ENCODE peak calls at places on chromosome 12, in nine cellular contexts. E, X, Y, S, J, P, Q, A and F are unnamed samples.

GRCh38 chr12:113990548-113991223 is 24.6 kb upstream of the RBM19 start:
- DNase-seq in Q (no peak), A (no peak), X (no peak), Y (no peak), E (peak; percentile 37), S (no peak), J (peak; percentile 14), P (no peak), F (no peak)

GRCh38 chr12:119372540-119372939 is 38.0 kb downstream of the CCDC60 start:
- DNase-seq in E (no peak), X (no peak), P (no peak), Q (no peak), S (no peak), A (no peak), Y (no peak), J (no peak), F (no peak)

GRCh38 chr12:102959391-102959790 is 1.9 kb downstream of the ASCL1 start:
- DNase-seq in X (no peak), A (no peak), Y (no peak), E (no peak), S (no peak), P (no peak), Q (no peak), J (no peak), F (no peak)

GRCh38 chr12:91804533-91804932 is 341.1 kb downstream of the BTG1 start:
- DNase-seq in J (no peak), S (no peak), X (peak; percentile 18), A (peak; percentile 93), Y (no peak), E (no peak), Q (no peak), P (no peak), F (no peak)

GRCh38 chr12:25977047-25977446 is 18.6 kb downstream of the RASSF8 start:
- DNase-seq in X (peak; percentile 77), Y (no peak), J (no peak), Q (no peak), E (peak; percentile 46), P (no peak), S (no peak), A (peak; percentile 45), F (no peak)

GRCh38 chr12:109820921-109821381 is 12.2 kb downstream of the TRPV4 start:
- DNase-seq in E (no peak), S (no peak), X (no peak), A (peak; percentile 91), Y (no peak), Q (no peak), J (no peak), P (no peak), F (peak; percentile 21)

GRCh38 chr12:24155042-24155441 is 205.6 kb upstream of the SOX5 start:
- DNase-seq in J (no peak), P (no peak), Y (no peak), A (no peak), S (no peak), E (no peak), X (no peak), Q (no peak), F (no peak)

GRCh38 chr12:46160081-46160980 is 108.5 kb downstream of the SLC38A1 start:
- DNase-seq in Q (no peak), J (peak; percentile 71), S (no peak), X (peak; percentile 44), A (peak; percentile 90), E (peak; percentile 69), Y (no peak), P (peak; percentile 34), F (no peak)

GRCh38 chr12:19946549-19946948 is 421.8 kb upstream of the PDE3A start:
- DNase-seq in E (peak; percentile 92), S (no peak), J (peak; percentile 94), Q (no peak), P (no peak), X (peak; percentile 98), Y (no peak), A (no peak), F (no peak)

GRCh38 chr12:38892090-38892786 is 13.2 kb downstream of the CPNE8 start:
- DNase-seq in Y (peak; percentile 68), A (peak; percentile 12), X (no peak), P (no peak), E (no peak), S (no peak), Q (no peak), J (peak; percentile 22), F (no peak)

GRCh38 chr12:43208221-43208620 is 343.8 kb downstream of the ADAMTS20 start:
- DNase-seq in J (no peak), Q (no peak), S (no peak), Y (no peak), A (no peak), X (no peak), P (no peak), E (no peak), F (no peak)

GRCh38 chr12:124376435-124376834 is 81.5 kb downstream of the RFLNA start:
- DNase-seq in S (no peak), Y (no peak), X (no peak), Q (no peak), J (no peak), A (no peak), P (no peak), E (no peak), F (no peak)
- H3K27ac ChIP-seq in S (peak overlapping the region; percentile 32), Y (no peak overlapping the region), X (no peak overlapping the region), Q (no peak overlapping the region), J (no peak overlapping the region), A (no peak overlapping the region), P (no peak overlapping the region), E (no peak overlapping the region), F (no peak overlapping the region)

DNA sequence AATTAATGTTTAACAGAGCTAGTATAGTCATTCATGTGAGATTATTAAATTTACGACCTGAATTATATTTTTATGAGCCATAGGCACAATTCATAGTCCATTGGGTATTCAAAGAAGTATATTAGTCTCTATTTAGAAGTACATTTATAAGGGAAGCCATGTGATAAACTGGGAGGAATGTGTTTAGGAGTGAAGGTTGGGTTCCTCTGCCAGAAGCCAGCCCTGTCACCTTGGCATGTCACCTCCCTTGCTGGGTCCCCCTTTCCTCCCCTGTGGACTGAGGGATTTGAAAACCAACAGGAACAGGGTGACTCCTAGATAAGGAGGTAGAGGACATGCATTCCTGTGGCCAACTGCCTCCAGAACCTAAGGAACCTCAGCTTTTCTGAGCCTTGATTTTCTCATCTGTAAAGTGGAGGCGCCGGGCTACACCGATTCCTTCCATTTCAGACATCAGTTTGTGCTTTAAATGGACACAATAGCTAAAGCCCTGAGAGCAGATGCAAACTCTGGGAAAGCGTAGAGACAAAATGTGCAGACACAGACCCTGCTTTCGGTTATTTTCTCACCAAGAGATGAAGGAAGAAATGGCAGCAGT is 5.4 kb upstream of the KRT2 start:
- DNase-seq in E (no peak), Y (no peak), A (no peak), X (no peak), J (no peak), P (no peak), S (no peak), Q (no peak), F (no peak)
- H3K27me3 ChIP-seq in E (peaks cover 4% of the 10 kb centered on the region), Y (no peaks in the 10 kb centered on the region), A (peaks cover 5% of the 10 kb centered on the region), X (peaks cover 17% of the 10 kb centered on the region), J (peaks cover 29% of the 10 kb centered on the region), P (peaks cover 33% of the 10 kb centered on the region), S (no peaks in the 10 kb centered on the region), Q (no peaks in the 10 kb centered on the region), F (no peaks in the 10 kb centered on the region)

GRCh38 chr12:58034311-58034710 is 92.9 kb downstream of the ATP23 start:
- DNase-seq in J (peak; percentile 25), X (no peak), Y (no peak), Q (no peak), P (no peak), S (no peak), A (no peak), E (no peak), F (no peak)

GRCh38 chr12:58033831-58034230 is 92.5 kb downstream of the ATP23 start:
- DNase-seq in J (no peak), X (no peak), Q (no peak), P (no peak), Y (no peak), A (no peak), S (no peak), E (no peak), F (no peak)

GRCh38 chr12:58030566-58031279 is 89.4 kb downstream of the ATP23 start:
- DNase-seq in X (peak; percentile 4), S (no peak), E (peak; percentile 7), Y (no peak), J (peak; percentile 20), A (peak; percentile 97), P (no peak), Q (no peak), F (no peak)

GRCh38 chr12:58034712-58035111 is 93.3 kb downstream of the ATP23 start:
- DNase-seq in X (no peak), S (no peak), P (no peak), Q (no peak), E (no peak), J (no peak), A (no peak), Y (no peak), F (no peak)

GRCh38 chr12:58032156-58032555 is 90.8 kb downstream of the ATP23 start:
- DNase-seq in Q (no peak), J (no peak), Y (no peak), E (no peak), S (no peak), X (no peak), A (no peak), P (no peak), F (no peak)
- H3K9me3 ChIP-seq in Q (no peaks in the 10 kb centered on the region), J (no peaks in the 10 kb centered on the region), Y (no peaks in the 10 kb centered on the region), E (no peaks in the 10 kb centered on the region), S (no peaks in the 10 kb centered on the region), X (peaks cover 2% of the 10 kb centered on the region), A (peaks cover 6% of the 10 kb centered on the region), P (no peaks in the 10 kb centered on the region), F (no peaks in the 10 kb centered on the region)

GRCh38 chr12:115885040-115885439 is 392.5 kb downstream of the MED13L start:
- DNase-seq in S (no peak), Y (no peak), J (no peak), P (no peak), A (no peak), X (no peak), E (no peak), Q (no peak), F (no peak)

GRCh38 chr12:115880238-115880637 is 397.3 kb downstream of the MED13L start:
- DNase-seq in Q (no peak), A (no peak), Y (no peak), P (no peak), J (no peak), S (no peak), E (no peak), X (no peak), F (no peak)

GRCh38 chr12:115873416-115874082 is 403.9 kb downstream of the MED13L start:
- DNase-seq in Q (no peak), S (no peak), Y (no peak), P (no peak), J (no peak), X (no peak), A (no peak), E (no peak), F (no peak)

GRCh38 chr12:115882941-115883340 is 394.6 kb downstream of the MED13L start:
- DNase-seq in X (no peak), J (no peak), Y (no peak), E (no peak), Q (no peak), A (no peak), P (no peak), S (no peak), F (no peak)

DNA sequence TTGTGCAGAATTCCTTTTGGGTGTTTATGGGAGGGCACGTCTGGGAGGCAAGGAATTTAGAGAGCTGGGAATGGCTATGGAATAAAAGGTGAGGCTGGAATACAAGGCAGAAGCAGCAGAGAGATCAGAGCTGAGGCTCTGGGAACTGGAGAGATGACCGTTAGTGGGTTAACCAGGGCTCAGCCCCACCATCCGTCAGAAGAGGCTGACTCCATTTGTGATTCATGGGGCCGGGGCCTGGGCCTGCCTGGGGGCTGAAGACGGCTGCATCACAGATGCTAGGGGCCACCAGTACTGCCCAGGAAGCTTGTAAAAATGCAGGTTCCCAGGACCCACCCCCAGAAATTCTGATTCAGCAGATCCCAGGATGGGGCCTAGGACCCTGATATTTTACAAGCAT is 398.1 kb downstream of the MED13L start:
- DNase-seq in S (no peak), X (no peak), E (no peak), A (no peak), Q (no peak), J (no peak), P (no peak), Y (no peak), F (no peak)
- H3K27ac ChIP-seq in S (no peak overlapping the region), X (no peak overlapping the region), E (no peak overlapping the region), A (no peak overlapping the region), Q (no peak overlapping the region), J (no peak overlapping the region), P (no peak overlapping the region), Y (no peak overlapping the region), F (no peak overlapping the region)